ENCODE peak calls at places on chromosomes 5 and 9, in six cellular contexts. H is lower leg skin; U is Panc1; W is HL-60; O is CD8-positive, alpha-beta T cell; Q is left lung. S is an unnamed sample.

GRCh38 chr5:79200573-79201183 is 35.3 kb upstream of the JMY start:
- DNase-seq in H (no peak), U (no peak), W (no peak), O (no peak), Q (no peak), S (no peak)

GRCh38 chr9:12462861-12463260 is 230.3 kb upstream of the TYRP1 start:
- DNase-seq in H (no peak), U (no peak), W (no peak), O (no peak), Q (no peak), S (no peak)

GRCh38 chr5:58466939-58467338 is 7.1 kb upstream of the PLK2 start:
- DNase-seq in H (no peak), U (no peak), W (no peak), O (no peak), Q (no peak), S (no peak)

GRCh38 chr5:73381587-73382411 is 66.8 kb downstream of the FOXD1 start:
- DNase-seq in H (no peak), U (no peak), W (no peak), O (no peak), Q (peak; percentile 73), S (no peak)

GRCh38 chr9:16921855-16922254 is 51.4 kb upstream of the BNC2 start:
- DNase-seq in H (no peak), U (no peak), W (no peak), O (no peak), Q (no peak), S (no peak)

GRCh38 chr9:14654932-14655331 is 38.3 kb downstream of the ZDHHC21 start:
- DNase-seq in H (no peak), U (no peak), W (no peak), O (no peak), Q (no peak), S (no peak)

GRCh38 chr5:32471784-32472183 is 27.2 kb upstream of the ZFR start:
- DNase-seq in H (no peak), U (no peak), W (no peak), O (no peak), Q (no peak), S (no peak)

GRCh38 chr9:122949696-122950095 is 8.9 kb downstream of the RABGAP1 start:
- DNase-seq in H (no peak), U (no peak), W (no peak), O (no peak), Q (no peak), S (no peak)

GRCh38 chr5:1140188-1140817 is 28.4 kb upstream of the SLC12A7 start:
- DNase-seq in H (peak; percentile 64), U (peak; percentile 51), W (peak; percentile 29), O (peak; percentile 72), Q (peak; percentile 88), S (no peak)

GRCh38 chr9:107172160-107172978 is 110.7 kb upstream of the RAD23B start:
- DNase-seq in H (peak; percentile 68), U (peak; percentile 60), W (peak; percentile 28), O (peak; percentile 35), Q (peak; percentile 59), S (peak; percentile 79)

GRCh38 chr9:32426278-32426939 is 42.0 kb downstream of the ACO1 start:
- DNase-seq in H (no peak), U (no peak), W (no peak), O (no peak), Q (no peak), S (no peak)

GRCh38 chr9:89247431-89248370 is 63.3 kb upstream of the CKS2 start:
- DNase-seq in H (no peak), U (no peak), W (no peak), O (no peak), Q (no peak), S (no peak)

GRCh38 chr5:154523704-154524103 is 45.7 kb upstream of the HAND1 start:
- DNase-seq in H (no peak), U (no peak), W (no peak), O (no peak), Q (no peak), S (no peak)

GRCh38 chr5:107502711-107503110 is 168.0 kb downstream of the EFNA5 start:
- DNase-seq in H (no peak), U (no peak), W (no peak), O (no peak), Q (no peak), S (no peak)

GRCh38 chr5:41508696-41509398 is 1.6 kb downstream of the PLCXD3 start:
- DNase-seq in H (no peak), U (no peak), W (no peak), O (no peak), Q (no peak), S (no peak)

GRCh38 chr5:174313615-174314014 is 268.1 kb downstream of the NSG2 start:
- DNase-seq in H (no peak), U (no peak), W (no peak), O (no peak), Q (peak; percentile 41), S (no peak)

GRCh38 chr5:142025637-142026036 is 12.8 kb upstream of the GNPDA1 start:
- DNase-seq in H (no peak), U (no peak), W (no peak), O (no peak), Q (no peak), S (no peak)

DNA sequence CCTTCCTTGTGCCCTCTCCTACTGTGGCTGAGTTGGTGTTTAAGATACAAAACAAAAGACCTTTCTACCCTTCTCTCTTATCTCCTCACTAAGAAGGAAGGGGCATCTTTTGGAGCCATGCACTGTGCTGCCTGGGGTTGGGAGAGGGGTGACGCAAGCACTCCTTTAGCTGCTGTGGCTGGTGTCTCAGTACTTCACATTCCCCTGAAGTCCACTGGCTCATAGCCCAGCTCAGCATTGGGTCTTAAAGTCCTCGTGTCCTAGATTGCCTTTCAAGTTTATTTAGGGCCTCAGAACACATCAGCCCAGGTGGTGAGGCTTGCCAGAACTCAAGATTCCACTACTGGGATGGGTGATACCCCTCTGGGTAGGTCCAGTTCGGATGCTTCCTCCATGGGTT is 325.9 kb upstream of the CYLC2 start:
- DNase-seq in H (no peak), U (no peak), W (no peak), O (no peak), Q (no peak), S (no peak)
- TF ChIP-seq CTCF in H (no peak), U (no peak), W (no peak), O (no peak), Q (no peak), S (no peak)

DNA sequence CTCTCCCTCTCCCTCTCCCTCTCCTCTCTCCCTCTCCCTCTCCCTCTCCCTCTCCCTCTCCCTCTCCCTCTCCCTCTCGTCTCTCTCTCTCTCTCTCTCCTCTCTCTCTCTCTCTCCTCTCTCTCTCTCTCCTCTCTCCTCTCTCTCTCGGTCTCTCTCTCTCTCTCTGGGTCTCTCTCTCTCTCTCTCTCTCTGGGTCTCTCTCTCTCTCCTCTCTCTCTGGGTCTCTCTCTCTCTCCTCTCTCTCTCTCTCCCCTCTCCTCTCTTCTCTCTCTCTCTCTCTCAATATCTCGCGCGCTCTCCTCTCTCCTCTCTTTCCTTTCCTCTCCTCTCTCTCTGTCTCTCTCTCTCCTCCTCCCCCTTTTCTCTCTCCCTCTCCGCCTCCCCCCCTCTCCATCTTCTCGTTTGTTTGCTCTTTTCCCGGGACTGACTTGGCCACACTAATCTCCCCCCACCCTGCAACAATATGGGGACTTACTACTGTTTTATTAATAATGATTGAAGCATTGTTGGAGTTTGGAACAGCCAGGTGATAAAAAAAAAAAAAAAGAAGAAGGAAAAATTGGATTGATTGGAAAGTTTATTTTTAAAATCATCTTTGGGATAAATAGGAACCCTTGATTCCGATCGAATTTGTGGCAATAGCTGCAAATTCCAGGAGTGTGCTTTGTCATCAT is 857 bp upstream of the NR2F1-AS1 start:
- DNase-seq in H (no peak), U (no peak), W (no peak), O (no peak), Q (no peak), S (no peak)
- TF ChIP-seq CTCF in H (no peak), U (no peak), W (no peak), O (no peak), Q (no peak), S (no peak)

DNA sequence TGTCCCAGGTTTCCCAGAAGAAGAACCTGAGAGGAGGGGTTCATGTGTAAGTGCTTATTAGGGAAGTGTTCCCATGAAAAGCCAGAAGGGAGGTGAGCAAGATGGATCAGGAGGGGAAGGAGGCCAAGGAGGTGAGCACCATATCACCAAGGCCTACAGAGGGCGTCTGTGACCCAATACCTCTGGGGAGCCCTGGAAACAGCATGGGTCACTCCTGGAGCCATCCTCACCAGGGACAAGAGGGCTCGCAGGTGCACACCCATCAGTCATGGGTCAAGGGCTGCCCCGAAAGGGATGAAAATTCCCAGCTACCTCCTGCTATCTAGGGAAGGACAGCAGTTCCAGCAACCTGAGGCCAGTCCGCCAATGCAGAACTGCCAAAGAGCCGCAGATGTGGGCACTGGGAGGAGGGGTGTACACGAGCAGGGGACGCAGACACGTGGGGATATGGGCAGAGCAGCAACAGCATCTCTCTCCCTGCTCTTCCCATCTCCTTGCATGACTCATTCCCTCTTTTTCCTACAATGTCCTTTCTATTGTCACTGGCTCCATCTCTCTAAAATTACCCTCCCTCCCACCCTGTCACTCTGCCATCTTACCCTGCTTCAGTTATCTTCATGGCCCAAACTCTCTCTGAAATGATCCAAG is 167.6 kb upstream of the FSTL4 start:
- DNase-seq in H (no peak), U (no peak), W (no peak), O (no peak), Q (no peak), S (peak; percentile 40)
- TF ChIP-seq CTCF in H (no peak), U (peak; percentile 22), W (no peak), O (no peak), Q (no peak), S (no peak)

GRCh38 chr9:70389188-70389587 is 25.3 kb downstream of the KLF9 start:
- DNase-seq in H (no peak), U (no peak), W (no peak), O (no peak), Q (no peak), S (no peak)

GRCh38 chr9:70392850-70393249 is 21.6 kb downstream of the KLF9 start:
- DNase-seq in H (no peak), U (no peak), W (no peak), O (no peak), Q (no peak), S (no peak)

GRCh38 chr9:70389642-70390266 is 24.7 kb downstream of the KLF9 start:
- DNase-seq in H (no peak), U (no peak), W (no peak), O (no peak), Q (no peak), S (no peak)

GRCh38 chr9:70390922-70391321 is 23.5 kb downstream of the KLF9 start:
- DNase-seq in H (no peak), U (no peak), W (no peak), O (no peak), Q (no peak), S (no peak)

DNA sequence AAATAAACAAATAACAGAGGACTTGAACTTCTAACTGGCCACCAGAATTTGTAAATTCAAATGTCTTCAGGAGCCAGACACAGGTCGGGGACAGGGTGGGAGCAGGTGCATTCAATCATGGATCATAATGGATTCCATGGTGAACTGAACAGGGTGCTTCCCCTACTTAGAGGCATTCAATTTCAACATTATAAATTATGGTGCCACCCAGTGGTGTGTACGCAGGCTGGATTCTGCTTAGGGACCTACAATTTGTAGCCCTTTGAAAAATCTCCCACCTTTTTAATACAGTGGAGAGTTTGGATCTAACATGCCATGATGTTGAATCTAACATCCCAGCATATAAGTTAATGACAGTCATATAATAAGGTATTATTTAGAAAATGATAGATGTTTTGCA is 22.3 kb downstream of the KLF9 start:
- DNase-seq in H (no peak), U (no peak), W (no peak), O (no peak), Q (no peak), S (no peak)
- TF ChIP-seq CTCF in H (no peak), U (peak; percentile 53), W (no peak), O (peak; percentile 28), Q (no peak), S (peak; percentile 20)